ENCODE peak calls at places on chromosome 4, in five cellular contexts. N is A549, R is GM23338, A is PC-3, T is OCI-LY7. W is an unnamed sample.
A peak's percentile ranks its signal among the peaks of the same experiment; 100 is the strongest.

GRCh38 chr4:145720656-145721055 is 40.7 kb downstream of the C4orf51 start:
- DNase-seq in A (no peak), R (no peak), N (no peak), T (no peak), W (no peak)

GRCh38 chr4:14841801-14842748 is 160.2 kb upstream of the CPEB2 start:
- DNase-seq in N (peak; percentile 6), A (peak; percentile 72), R (no peak), T (no peak), W (no peak)

GRCh38 chr4:125003840-125004239 is 291.3 kb upstream of the ANKRD50 start:
- DNase-seq in T (no peak), A (no peak), N (no peak), R (no peak), W (no peak)

GRCh38 chr4:1042352-1043025 is 31.1 kb downstream of the FGFRL1 start:
- DNase-seq in N (no peak), R (no peak), A (no peak), T (no peak), W (no peak)

GRCh38 chr4:154485127-154485773 is 6.3 kb downstream of the DCHS2 start:
- DNase-seq in R (no peak), T (peak; percentile 5), N (no peak), A (no peak), W (no peak)

GRCh38 chr4:87073187-87073569 is 138.4 kb downstream of the AFF1 start:
- DNase-seq in A (no peak), T (peak; percentile 66), R (no peak), N (no peak), W (no peak)

GRCh38 chr4:6372649-6373525 is 99.5 kb downstream of the PPP2R2C start:
- DNase-seq in T (peak; percentile 64), A (peak; percentile 38), R (peak; percentile 81), N (peak; percentile 57), W (peak; percentile 40)

GRCh38 chr4:10278071-10278470 is 161.5 kb upstream of the WDR1 start:
- DNase-seq in T (no peak), R (no peak), N (no peak), A (no peak), W (no peak)

GRCh38 chr4:39522068-39522467 is 5.2 kb downstream of the UGDH start:
- DNase-seq in R (no peak), N (no peak), T (no peak), A (no peak), W (no peak)
- H3K4me3 ChIP-seq in R (no peak overlapping the region), N (peak overlapping the region; percentile 92), T (no peak overlapping the region), A (no peak overlapping the region), W (peak overlapping the region; percentile 5)

GRCh38 chr4:4289930-4290850 is at the start of the genes LYAR and ZBTB49:
- DNase-seq in T (peak; percentile 92), R (peak; percentile 96), A (peak; percentile 89), N (peak; percentile 85), W (peak; percentile 82)
- TF ChIP-seq CTCF in T (no peak), R (no peak), A (no peak), N (no peak), W (no peak)

GRCh38 chr4:110266136-110266535 is 67.7 kb upstream of the ELOVL6 start:
- DNase-seq in A (no peak), T (no peak), N (no peak), R (no peak), W (no peak)

GRCh38 chr4:110265001-110265400 is 66.6 kb upstream of the ELOVL6 start:
- DNase-seq in A (no peak), R (no peak), N (no peak), T (no peak), W (no peak)

DNA sequence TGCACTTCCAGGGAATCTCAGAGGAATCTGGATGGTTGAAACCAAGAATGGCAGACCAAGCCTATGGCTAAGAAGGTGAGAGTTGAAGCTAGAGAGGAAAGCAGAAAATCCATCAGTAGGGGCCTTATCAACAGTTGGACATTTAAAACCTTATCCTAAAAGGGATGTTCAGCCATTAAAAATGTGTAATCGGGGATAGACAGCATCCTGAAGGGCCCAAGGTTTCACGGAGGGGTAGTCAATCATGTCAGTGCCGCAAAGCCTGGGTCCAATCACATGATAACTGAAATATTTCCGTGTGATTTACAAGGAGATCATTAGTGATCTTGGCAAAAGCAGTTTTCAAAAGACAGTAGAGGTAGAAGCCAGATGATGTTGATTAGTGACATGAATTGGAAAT is 61.9 kb upstream of the ELOVL6 start:
- DNase-seq in R (no peak), N (no peak), T (no peak), A (no peak), W (no peak)
- H3K4me3 ChIP-seq in R (no peak overlapping the region), N (no peak overlapping the region), T (no peak overlapping the region), A (no peak overlapping the region), W (no peak overlapping the region)

DNA sequence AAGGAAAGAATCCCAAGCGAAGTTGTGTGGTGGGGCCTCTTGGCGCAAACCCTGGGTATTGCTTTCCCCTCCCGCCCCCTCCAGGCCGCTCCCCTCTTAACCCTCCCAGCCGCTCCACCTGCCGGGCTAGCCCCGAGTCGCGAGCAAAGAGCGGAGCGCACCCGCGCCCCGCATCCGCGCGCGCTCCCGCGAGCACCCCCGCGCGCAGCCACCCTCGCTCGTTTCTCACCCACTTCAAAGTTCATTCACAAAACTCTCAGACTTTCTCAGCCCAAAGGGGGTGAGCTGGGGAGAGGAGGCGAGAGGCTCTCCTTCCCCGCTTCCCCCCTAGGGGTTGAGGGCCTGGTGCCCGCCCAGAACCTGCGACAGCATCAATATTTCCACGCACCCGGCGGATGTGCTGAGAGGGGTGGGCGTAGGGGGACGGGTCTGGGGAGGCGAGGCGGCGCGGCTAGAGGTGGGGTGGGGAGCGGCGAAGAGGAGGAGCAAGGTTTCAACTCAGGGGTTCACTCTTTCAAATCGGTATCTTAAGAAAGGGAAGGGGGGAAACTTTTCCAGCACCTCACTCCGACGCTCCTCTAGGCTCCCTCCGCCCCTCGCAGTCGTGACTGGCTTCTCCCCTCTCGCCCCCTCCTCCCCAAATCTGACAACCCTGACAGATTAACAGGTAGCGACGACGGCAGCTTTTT is 1.8 kb downstream of the MAML3 start:
- DNase-seq in A (peak; percentile 57), T (peak; percentile 77), R (peak; percentile 79), N (peak; percentile 61), W (no peak)
- TF ChIP-seq CTCF in A (peak; percentile 35), T (peak; percentile 54), R (no peak), N (no peak), W (no peak)

GRCh38 chr4:112648263-112649054 is 11.5 kb downstream of the LARP7 start:
- DNase-seq in T (no peak), R (peak; percentile 93), A (no peak), N (no peak), W (no peak)
- H3K4me3 ChIP-seq in T (no peak overlapping the region), R (peak overlapping the region; percentile 69), A (no peak overlapping the region), N (no peak overlapping the region), W (no peak overlapping the region)

DNA sequence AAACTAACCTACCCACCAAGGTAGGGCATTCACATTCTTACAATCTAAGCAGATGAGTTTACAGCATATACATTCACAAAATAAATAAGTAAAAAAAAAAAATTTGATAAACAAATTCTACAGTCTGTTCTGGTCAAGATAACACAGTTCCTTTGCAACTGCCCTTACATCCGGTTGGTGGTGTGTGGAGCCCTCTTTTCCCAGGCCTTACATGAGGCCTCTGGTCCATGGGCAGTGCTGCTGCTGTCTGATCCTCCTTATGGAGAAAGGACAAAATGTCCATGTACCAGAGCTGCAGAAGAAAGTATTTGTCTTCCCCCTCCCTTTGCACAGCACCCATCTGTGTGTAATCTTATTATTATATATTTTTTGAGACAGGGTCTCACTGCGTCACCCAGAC is 2.2 kb upstream of the SEPTIN11 start:
- DNase-seq in A (no peak), N (no peak), T (no peak), R (no peak), W (no peak)
- TF ChIP-seq CTCF in A (no peak), N (no peak), T (no peak), R (peak; percentile 20), W (no peak)

DNA sequence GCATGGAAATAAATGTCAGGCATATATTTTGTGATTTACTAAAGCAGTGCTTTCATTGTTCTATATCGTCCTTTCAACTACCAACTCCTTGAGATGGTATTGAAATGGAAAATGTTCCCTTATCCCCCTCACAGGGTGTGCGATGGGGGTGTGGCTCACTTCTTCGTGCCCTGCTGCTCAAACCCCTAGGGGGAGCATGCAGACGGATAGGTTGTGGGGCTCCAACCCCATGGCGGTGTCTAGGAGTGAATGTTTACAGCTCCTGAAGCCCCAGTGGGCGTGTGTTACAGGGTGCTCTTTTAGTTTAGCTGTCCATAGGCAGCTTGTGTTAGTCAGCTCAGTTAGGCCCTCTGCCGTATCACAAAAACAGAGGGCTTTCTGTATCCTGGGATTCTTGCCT is 287.7 kb upstream of the EMCN start:
- DNase-seq in A (no peak), N (no peak), T (no peak), R (peak; percentile 62), W (no peak)
- H3K4me3 ChIP-seq in A (no peak overlapping the region), N (no peak overlapping the region), T (no peak overlapping the region), R (no peak overlapping the region), W (no peak overlapping the region)

DNA sequence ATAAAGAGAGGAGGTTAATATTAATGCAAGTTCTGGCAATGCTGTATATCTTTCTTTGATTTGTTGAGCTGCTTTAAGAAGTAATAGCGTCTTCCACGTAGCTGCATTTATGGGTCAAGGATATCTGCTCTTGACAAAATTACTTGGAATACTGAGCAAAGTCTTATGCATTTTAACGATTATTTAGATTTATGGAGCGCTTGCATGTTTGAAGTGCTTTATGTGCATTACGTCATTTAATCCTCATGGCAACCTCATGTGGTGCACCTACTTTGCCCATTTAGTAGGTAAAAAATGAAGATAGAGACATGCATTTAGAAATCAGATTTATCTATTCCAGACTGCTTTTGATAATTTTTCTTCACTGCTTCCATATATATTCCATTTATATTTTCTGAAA is 46.0 kb downstream of the DTHD1 start:
- DNase-seq in T (no peak), N (no peak), A (no peak), R (no peak), W (no peak)
- TF ChIP-seq CTCF in T (no peak), N (no peak), A (no peak), R (no peak), W (no peak)

W was measured in fibroblast of mammary gland.